ENCODE peak calls at places on chromosomes 5 and 9, in six cellular contexts. C is PC-9; I is CD4-positive, alpha-beta memory T cell; N is erythroblast; R is kidney tubule cell; M is Daoy. O is an unnamed sample.

GRCh38 chr5:143165049-143165448 is 238.4 kb downstream of the NR3C1 start:
- DNase-seq in R (no peak), N (no peak), I (no peak), M (no peak), C (no peak), O (no peak)

GRCh38 chr5:149071216-149071615 is 8.4 kb upstream of the SH3TC2 start:
- DNase-seq in M (no peak), I (no peak), C (no peak), R (no peak), N (no peak), O (no peak)

GRCh38 chr5:107218457-107219193 is 452.1 kb downstream of the EFNA5 start:
- DNase-seq in N (no peak), I (no peak), R (peak; percentile 48), C (no peak), M (peak; percentile 63), O (peak; percentile 12)

GRCh38 chr5:120788481-120788880 is 324.4 kb downstream of the PRR16 start:
- DNase-seq in N (no peak), I (no peak), R (no peak), M (no peak), C (no peak), O (no peak)

GRCh38 chr9:129999123-129999510 is 43.9 kb downstream of the FNBP1 start:
- DNase-seq in R (no peak), N (no peak), M (no peak), C (no peak), I (no peak), O (no peak)

GRCh38 chr9:35335164-35335563 is 154.7 kb upstream of the RUSC2 start:
- DNase-seq in M (no peak), R (peak; percentile 9), N (no peak), I (no peak), C (no peak), O (no peak)

GRCh38 chr5:91145233-91145620 is 237.9 kb downstream of the ARRDC3 start:
- DNase-seq in R (no peak), M (no peak), C (no peak), I (no peak), N (no peak), O (no peak)

GRCh38 chr9:120153258-120153657 is 426.7 kb downstream of the CDK5RAP2 start:
- DNase-seq in R (no peak), C (no peak), M (no peak), N (no peak), I (no peak), O (no peak)

GRCh38 chr5:60797482-60798153 is 46.5 kb downstream of the ELOVL7 start:
- DNase-seq in C (no peak), N (no peak), M (no peak), R (no peak), I (no peak), O (no peak)

GRCh38 chr9:2181794-2182193 is 166.6 kb downstream of the SMARCA2 start:
- DNase-seq in I (no peak), M (peak; percentile 24), C (peak; percentile 4), R (peak; percentile 18), N (peak; percentile 12), O (no peak)